ENCODE peak calls at places on chromosomes 1 and 21, in six cellular contexts. One of them, this sample, is unnamed.

GRCh38 chr1:66278260-66279046 is 255.5 kb upstream of the SGIP1 start:
- DNase-seq in GM12891: no peak
- DNase-seq in K562: no peak
- DNase-seq in H1: no peak
- DNase-seq in HepG2: no peak
- DNase-seq in GM12878: peak
- DNase-seq in this sample: no peak

GRCh38 chr1:222994506-222995229 is 148.4 kb downstream of the TLR5 start:
- DNase-seq in GM12878: no peak
- DNase-seq in GM12891: no peak
- DNase-seq in K562: no peak
- DNase-seq in HepG2: no peak
- DNase-seq in H1: no peak
- DNase-seq in this sample: no peak

GRCh38 chr1:212651521-212651920 is 43.0 kb downstream of the ATF3 start:
- DNase-seq in GM12878: no peak
- DNase-seq in K562: no peak
- DNase-seq in HepG2: no peak
- DNase-seq in GM12891: no peak
- DNase-seq in H1: peak
- DNase-seq in this sample: no peak

GRCh38 chr1:5967351-5968160 is 24.7 kb downstream of the NPHP4 start:
- DNase-seq in GM12878: no peak
- DNase-seq in H1: no peak
- DNase-seq in K562: no peak
- DNase-seq in GM12891: no peak
- DNase-seq in HepG2: no peak
- DNase-seq in this sample: no peak

GRCh38 chr21:39518055-39518844 is 66.5 kb downstream of the SH3BGR start:
- DNase-seq in H1: peak
- DNase-seq in HepG2: peak
- DNase-seq in GM12878: peak
- DNase-seq in K562: peak
- DNase-seq in GM12891: peak
- DNase-seq in this sample: peak

GRCh38 chr21:39029086-39029772 is 154.0 kb downstream of the PSMG1 start:
- DNase-seq in K562: no peak
- DNase-seq in HepG2: no peak
- DNase-seq in GM12891: no peak
- DNase-seq in H1: no peak
- DNase-seq in GM12878: no peak
- DNase-seq in this sample: no peak

GRCh38 chr1:41735587-41736290 is 183.0 kb downstream of the HIVEP3 start:
- DNase-seq in HepG2: no peak
- DNase-seq in H1: no peak
- DNase-seq in GM12878: no peak
- DNase-seq in K562: no peak
- DNase-seq in GM12891: no peak
- DNase-seq in this sample: no peak

GRCh38 chr1:111990878-111991760 is 1.7 kb upstream of the KCND3 start:
- DNase-seq in K562: peak
- DNase-seq in HepG2: peak
- DNase-seq in H1: peak
- DNase-seq in GM12891: no peak
- DNase-seq in GM12878: no peak
- DNase-seq in this sample: no peak

GRCh38 chr1:228723921-228724320 is 11.4 kb upstream of the RHOU start:
- DNase-seq in GM12878: no peak
- DNase-seq in H1: no peak
- DNase-seq in K562: no peak
- DNase-seq in HepG2: peak
- DNase-seq in GM12891: no peak
- DNase-seq in this sample: no peak

GRCh38 chr1:109275706-109276345 is 7.1 kb downstream of the PSRC1 start:
- DNase-seq in HepG2: peak
- DNase-seq in K562: peak
- DNase-seq in GM12878: no peak
- DNase-seq in H1: no peak
- DNase-seq in GM12891: no peak
- DNase-seq in this sample: no peak

GRCh38 chr21:27703806-27704205 is 736.9 kb upstream of the ADAMTS5 start:
- DNase-seq in GM12878: no peak
- DNase-seq in K562: no peak
- DNase-seq in HepG2: no peak
- DNase-seq in GM12891: no peak
- DNase-seq in H1: no peak
- DNase-seq in this sample: no peak

GRCh38 chr1:71304125-71304524 is 223.3 kb upstream of the ZRANB2 start:
- DNase-seq in H1: no peak
- DNase-seq in GM12878: no peak
- DNase-seq in GM12891: no peak
- DNase-seq in K562: no peak
- DNase-seq in HepG2: no peak
- DNase-seq in this sample: no peak

GRCh38 chr1:25699501-25700089 is 83.0 kb downstream of the MAN1C1 start:
- DNase-seq in HepG2: no peak
- DNase-seq in GM12878: no peak
- DNase-seq in K562: no peak
- DNase-seq in GM12891: no peak
- DNase-seq in H1: no peak
- DNase-seq in this sample: no peak

GRCh38 chr1:6275826-6276764 is 15.2 kb upstream of the GPR153 start:
- DNase-seq in K562: peak
- DNase-seq in GM12878: no peak
- DNase-seq in GM12891: no peak
- DNase-seq in H1: no peak
- DNase-seq in HepG2: no peak
- DNase-seq in this sample: no peak

GRCh38 chr1:29090937-29091618 is 32.6 kb downstream of the TMEM200B start:
- DNase-seq in K562: no peak
- DNase-seq in HepG2: no peak
- DNase-seq in H1: no peak
- DNase-seq in GM12878: no peak
- DNase-seq in GM12891: no peak
- DNase-seq in this sample: no peak

DNA sequence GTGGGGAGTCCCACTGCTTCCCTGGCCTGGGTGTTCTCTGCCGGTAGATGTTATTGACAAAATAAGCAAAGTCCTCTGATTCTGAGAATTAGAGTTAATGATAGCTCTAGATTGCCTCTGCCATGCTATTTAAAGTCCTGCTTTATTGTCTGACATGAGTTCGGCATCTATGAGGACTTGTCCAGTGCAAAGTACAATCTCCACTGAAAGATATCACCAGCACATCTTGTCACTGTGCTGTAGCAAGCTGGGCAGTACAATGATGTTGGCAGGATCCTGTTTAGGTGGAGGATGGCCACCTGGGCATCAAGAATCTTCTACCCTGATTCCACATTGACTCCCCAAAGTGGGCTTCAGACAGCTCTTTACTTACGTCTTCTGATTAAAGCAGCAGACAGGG is 54.0 kb upstream of the ATP5PO start:
- DNase-seq in K562: no peak
- DNase-seq in H1: peak
- DNase-seq in GM12878: no peak
- DNase-seq in HepG2: peak
- DNase-seq in GM12891: no peak
- DNase-seq in this sample: no peak
- TF ChIP-seq POLR2A in K562: no peak
- TF ChIP-seq POLR2A in H1: no peak
- TF ChIP-seq POLR2A in GM12878: no peak
- TF ChIP-seq POLR2A in HepG2: no peak
- TF ChIP-seq POLR2A in GM12891: no peak
- TF ChIP-seq POLR2A in this sample: no peak

DNA sequence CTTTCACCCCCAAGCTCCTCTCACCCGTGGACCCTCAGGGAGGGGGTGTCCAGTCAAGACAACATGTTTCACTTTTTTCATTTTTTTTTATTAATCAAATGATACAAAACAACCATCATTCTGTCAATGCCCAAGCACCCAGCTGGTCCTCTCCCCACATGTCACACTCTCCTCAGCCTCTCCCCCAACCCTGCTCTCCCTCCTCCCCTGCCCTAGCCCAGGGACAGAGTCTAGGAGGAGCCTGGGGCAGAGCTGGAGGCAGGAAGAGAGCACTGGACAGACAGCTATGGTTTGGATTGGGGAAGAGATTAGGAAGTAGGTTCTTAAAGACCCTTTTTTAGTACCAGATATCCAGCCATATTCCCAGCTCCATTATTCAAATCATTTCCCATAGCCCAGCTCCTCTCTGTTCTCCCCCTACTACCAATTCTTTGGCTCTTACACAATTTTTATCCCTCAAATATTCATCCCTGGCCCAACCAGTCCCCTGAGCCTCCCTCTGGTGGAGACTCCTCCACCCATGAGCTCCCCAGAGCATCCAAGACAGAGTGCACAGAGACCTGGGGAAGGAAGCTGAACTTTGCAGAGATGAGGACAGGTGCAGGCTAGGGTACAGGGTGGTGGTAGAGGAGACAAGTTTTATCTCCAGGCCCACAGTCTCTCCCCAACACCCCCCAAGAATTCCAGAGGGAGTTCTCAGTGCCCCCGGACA is 1.4 kb upstream of the S100A16 start:
- DNase-seq in K562: no peak
- DNase-seq in GM12878: no peak
- DNase-seq in H1: no peak
- DNase-seq in HepG2: no peak
- DNase-seq in GM12891: no peak
- DNase-seq in this sample: no peak
- TF ChIP-seq TAF1 in K562: no peak
- TF ChIP-seq TAF1 in GM12878: no peak
- TF ChIP-seq TAF1 in H1: no peak
- TF ChIP-seq TAF1 in HepG2: no peak
- TF ChIP-seq TAF1 in GM12891: no peak
- TF ChIP-seq TAF1 in this sample: no peak

GRCh38 chr21:45405819-45406762 is 1.1 kb downstream of the COL18A1 start:
- DNase-seq in GM12878: no peak
- DNase-seq in GM12891: no peak
- DNase-seq in K562: no peak
- DNase-seq in H1: no peak
- DNase-seq in HepG2: peak
- DNase-seq in this sample: no peak
- TF ChIP-seq POLR2A in GM12878: no peak
- TF ChIP-seq POLR2A in GM12891: no peak
- TF ChIP-seq POLR2A in K562: no peak
- TF ChIP-seq POLR2A in H1: no peak
- TF ChIP-seq POLR2A in HepG2: peak
- TF ChIP-seq POLR2A in this sample: no peak

DNA sequence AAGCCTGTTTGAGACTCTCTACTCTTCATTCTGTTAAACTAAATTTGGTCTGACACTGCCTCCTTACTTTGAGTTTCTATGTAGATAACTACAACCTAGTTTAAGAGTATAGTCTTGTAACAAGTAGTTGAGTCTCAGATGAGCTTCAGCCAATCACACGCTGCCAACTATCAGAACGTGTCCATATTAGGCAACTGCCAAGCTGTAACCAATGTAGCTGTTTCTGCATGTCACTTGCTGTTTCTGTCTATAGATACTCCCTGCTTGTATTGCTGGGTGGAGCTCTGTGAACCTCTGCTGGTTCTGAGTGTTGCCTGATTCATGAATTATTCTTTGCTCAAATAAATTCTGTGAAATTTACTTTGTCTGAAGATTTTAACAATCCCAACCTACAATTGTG is 452.6 kb upstream of the NR5A2 start:
- DNase-seq in H1: no peak
- DNase-seq in GM12878: no peak
- DNase-seq in K562: no peak
- DNase-seq in GM12891: no peak
- DNase-seq in HepG2: no peak
- DNase-seq in this sample: no peak
- TF ChIP-seq TAF1 in H1: no peak
- TF ChIP-seq TAF1 in GM12878: no peak
- TF ChIP-seq TAF1 in K562: no peak
- TF ChIP-seq TAF1 in GM12891: no peak
- TF ChIP-seq TAF1 in HepG2: no peak
- TF ChIP-seq TAF1 in this sample: no peak

This sample was measured in GM12892.